ENCODE peak calls at places on chromosomes 6 and 20, in five cellular contexts. V, X, I, M and E are unnamed samples.
A peak's percentile ranks its signal among the peaks of the same experiment; 100 is the strongest.

GRCh38 chr6:167782698-167783517 is 43.8 kb upstream of the AFDN start:
- DNase-seq in X (no peak), M (no peak), I (no peak), V (no peak), E (no peak)

GRCh38 chr6:13488896-13489237 is 1.5 kb upstream of the GFOD1 start:
- DNase-seq in M (no peak), X (no peak), V (no peak), I (peak; percentile 44), E (no peak)

GRCh38 chr6:48840896-48841295 is 622.2 kb downstream of the MMUT start:
- DNase-seq in V (no peak), I (no peak), X (no peak), M (no peak), E (no peak)

GRCh38 chr6:99348220-99348822 is 1.2 kb downstream of the FAXC start:
- DNase-seq in M (no peak), X (no peak), V (no peak), I (no peak), E (no peak)

GRCh38 chr6:80605165-80605989 is 498.9 kb downstream of the BCKDHB start:
- DNase-seq in M (peak; percentile 68), I (no peak), V (no peak), X (no peak), E (peak; percentile 42)

GRCh38 chr6:71367763-71368162 is 79.2 kb downstream of the OGFRL1 start:
- DNase-seq in X (no peak), I (no peak), V (no peak), M (peak; percentile 17), E (no peak)

GRCh38 chr6:105001906-105002305 is 45.0 kb downstream of the LIN28B start:
- DNase-seq in I (no peak), X (no peak), M (no peak), V (no peak), E (no peak)

GRCh38 chr6:148109732-148110131 is 232.9 kb upstream of the SASH1 start:
- DNase-seq in X (no peak), I (no peak), M (no peak), V (no peak), E (no peak)

GRCh38 chr6:21971540-21971939 is 325.3 kb downstream of the PRL start:
- DNase-seq in X (no peak), I (no peak), V (no peak), M (peak; percentile 64), E (no peak)

GRCh38 chr20:9270831-9271230 is 201.9 kb downstream of the PLCB4 start:
- DNase-seq in V (no peak), X (no peak), I (no peak), M (peak; percentile 74), E (no peak)

GRCh38 chr6:36944650-36945049 is 9.9 kb upstream of the PI16 start:
- DNase-seq in X (no peak), M (peak; percentile 23), V (no peak), I (no peak), E (no peak)

GRCh38 chr20:33993800-33994623 is at the start of gene RALY:
- DNase-seq in I (peak; percentile 82), X (peak; percentile 68), M (peak; percentile 72), V (no peak), E (peak; percentile 24)

GRCh38 chr20:31665753-31666152 is 28.0 kb downstream of the COX4I2 start:
- DNase-seq in M (no peak), I (no peak), X (no peak), V (no peak), E (no peak)

GRCh38 chr20:49916146-49917002 is 1.0 kb upstream of the SPATA2 start:
- DNase-seq in I (no peak), V (no peak), M (peak; percentile 55), X (peak; percentile 75), E (no peak)

GRCh38 chr6:167739721-167740475 is 86.8 kb upstream of the AFDN start:
- DNase-seq in V (no peak), M (no peak), X (no peak), I (no peak), E (no peak)

GRCh38 chr6:110650755-110651154 is 164.5 kb downstream of the CDK19 start:
- DNase-seq in M (no peak), V (no peak), I (no peak), X (no peak), E (no peak)

GRCh38 chr6:136544326-136544725 is 5.9 kb downstream of the MAP7 start:
- DNase-seq in M (no peak), V (no peak), X (no peak), I (no peak), E (no peak)

GRCh38 chr6:149285626-149286025 is 31.9 kb upstream of the TAB2 start:
- DNase-seq in M (no peak), V (no peak), X (no peak), I (no peak), E (no peak)

GRCh38 chr6:138594042-138594636 is 94.8 kb upstream of the NHSL1 start:
- DNase-seq in M (no peak), V (no peak), I (no peak), X (no peak), E (no peak)

GRCh38 chr20:4174909-4175308 is 159.6 kb upstream of the RNF24 start:
- DNase-seq in X (no peak), I (no peak), M (no peak), V (no peak), E (no peak)

GRCh38 chr20:40326794-40327193 is 362.2 kb downstream of the MAFB start:
- DNase-seq in X (no peak), M (no peak), V (no peak), I (no peak), E (no peak)

GRCh38 chr6:121809211-121809610 is 373.8 kb downstream of the GJA1 start:
- DNase-seq in V (no peak), M (no peak), I (no peak), X (no peak), E (no peak)

GRCh38 chr6:155186052-155186658 is 77.7 kb upstream of the CLDN20 start:
- DNase-seq in M (peak; percentile 23), X (no peak), I (no peak), V (no peak), E (no peak)

GRCh38 chr6:166068768-166069167 is 98.9 kb downstream of the TBXT start:
- DNase-seq in I (no peak), M (no peak), X (no peak), V (no peak), E (no peak)

GRCh38 chr20:20407891-20408805 is 40.2 kb downstream of the INSM1 start:
- DNase-seq in I (no peak), X (peak; percentile 19), V (no peak), M (peak; percentile 35), E (peak; percentile 3)

GRCh38 chr6:53398541-53399344 is 50.0 kb upstream of the ELOVL5 start:
- DNase-seq in X (no peak), I (no peak), V (no peak), M (peak; percentile 7), E (no peak)

GRCh38 chr6:150628908-150629307 is 29.2 kb downstream of the PLEKHG1 start:
- DNase-seq in X (no peak), I (no peak), M (no peak), V (no peak), E (no peak)

GRCh38 chr6:28816909-28817807 is 106.6 kb downstream of the TRIM27 start:
- DNase-seq in X (no peak), I (peak; percentile 81), V (no peak), M (peak; percentile 86), E (no peak)

GRCh38 chr20:57479196-57479595 is 45.7 kb downstream of the CTCFL start:
- DNase-seq in M (no peak), X (no peak), I (no peak), V (no peak), E (no peak)

GRCh38 chr20:17557675-17558006 is 12.2 kb upstream of the DSTN start:
- DNase-seq in V (no peak), I (no peak), X (peak; percentile 66), M (peak; percentile 94), E (peak; percentile 78)

GRCh38 chr20:47878601-47879004 is 93.3 kb upstream of the SULF2 start:
- DNase-seq in V (no peak), X (no peak), M (no peak), I (no peak), E (no peak)

GRCh38 chr20:1215386-1216170 is 10.3 kb upstream of the RAD21L1 start:
- DNase-seq in I (no peak), M (no peak), V (no peak), X (no peak), E (no peak)
- TF ChIP-seq POLR2A in I (no peak), M (no peak), V (no peak), X (no peak), E (no peak)

GRCh38 chr6:39912446-39912845 is 21.8 kb downstream of the MOCS1 start:
- DNase-seq in I (no peak), M (no peak), X (no peak), V (no peak), E (no peak)

GRCh38 chr6:39913391-39913916 is 20.8 kb downstream of the MOCS1 start:
- DNase-seq in V (no peak), I (no peak), M (no peak), X (no peak), E (no peak)

GRCh38 chr6:39910164-39910563 is 24.1 kb downstream of the MOCS1 start:
- DNase-seq in X (no peak), V (no peak), I (no peak), M (no peak), E (no peak)

GRCh38 chr6:39909701-39910100 is 24.6 kb downstream of the MOCS1 start:
- DNase-seq in V (no peak), M (no peak), I (no peak), X (no peak), E (no peak)

GRCh38 chr6:39911513-39912125 is 22.6 kb downstream of the MOCS1 start:
- DNase-seq in V (no peak), M (no peak), X (no peak), I (no peak), E (no peak)
- TF ChIP-seq CEBPB in V (no peak), M (no peak), X (no peak), I (no peak), E (no peak)

DNA sequence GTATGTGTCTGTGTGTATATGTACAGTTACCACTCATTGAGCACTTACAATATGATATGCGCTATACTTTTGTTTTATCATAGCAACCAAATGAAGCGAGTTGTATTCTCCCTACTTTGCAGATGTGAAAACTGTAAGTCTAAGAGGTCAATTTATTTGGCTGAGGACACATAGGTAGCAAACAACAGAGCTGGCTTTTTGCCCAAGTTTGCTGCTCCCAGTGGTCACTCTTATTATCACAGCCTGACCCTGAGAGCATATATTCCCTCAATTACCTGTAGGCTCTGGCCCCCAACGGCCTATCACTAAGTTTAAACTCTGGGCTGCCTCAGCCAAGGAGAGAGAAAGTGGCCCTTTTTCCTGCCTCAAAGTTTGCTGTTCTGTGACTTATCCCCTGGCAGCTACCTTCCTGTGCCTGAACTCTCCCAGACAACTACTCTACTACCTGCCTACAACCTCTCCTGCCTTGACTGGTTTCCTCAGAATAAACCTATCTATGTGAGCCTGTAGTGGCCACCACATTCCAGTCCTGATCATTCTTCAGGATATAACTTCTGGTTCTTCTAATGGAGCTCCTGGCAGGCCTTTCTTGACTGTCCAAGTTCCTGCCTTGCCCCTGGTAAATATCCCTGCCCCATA is 221.8 kb downstream of the FRK start:
- DNase-seq in M (peak; percentile 13), V (no peak), X (peak; percentile 23), I (peak; percentile 57), E (peak; percentile 55)
- TF ChIP-seq POLR2A in M (no peak), V (no peak), X (no peak), I (no peak), E (no peak)

GRCh38 chr6:158803733-158804143 is 15.4 kb downstream of the EZR start:
- DNase-seq in M (no peak), X (no peak), I (no peak), V (no peak), E (no peak)
- TF ChIP-seq CEBPB in M (no peak), X (no peak), I (no peak), V (no peak), E (no peak)